ENCODE peak calls at places on chromosomes 3 and 15, in six cellular contexts. One of them, this sample, is unnamed.

GRCh38 chr15:80487884-80488283 is 83.7 kb downstream of the ARNT2 start:
- DNase-seq in K562: no peak
- DNase-seq in HepG2: no peak
- DNase-seq in GM12878: no peak
- DNase-seq in SK-N-SH: no peak
- DNase-seq in H1: no peak
- DNase-seq in this sample: no peak

GRCh38 chr3:134494539-134494938 is 8.7 kb downstream of the CEP63 start:
- DNase-seq in K562: no peak
- DNase-seq in HepG2: no peak
- DNase-seq in GM12878: no peak
- DNase-seq in SK-N-SH: no peak
- DNase-seq in H1: no peak
- DNase-seq in this sample: peak; percentile 46

GRCh38 chr3:140523600-140523999 is 154.3 kb upstream of the TRIM42 start:
- DNase-seq in K562: no peak
- DNase-seq in HepG2: no peak
- DNase-seq in GM12878: no peak
- DNase-seq in SK-N-SH: no peak
- DNase-seq in H1: no peak
- DNase-seq in this sample: no peak

GRCh38 chr3:165256554-165256953 is 60.4 kb upstream of the SLITRK3 start:
- DNase-seq in K562: no peak
- DNase-seq in HepG2: no peak
- DNase-seq in GM12878: no peak
- DNase-seq in SK-N-SH: no peak
- DNase-seq in H1: no peak
- DNase-seq in this sample: no peak

GRCh38 chr3:21697707-21698106 is 53.3 kb downstream of the ZNF385D start:
- DNase-seq in K562: no peak
- DNase-seq in HepG2: no peak
- DNase-seq in GM12878: no peak
- DNase-seq in SK-N-SH: no peak
- DNase-seq in H1: no peak
- DNase-seq in this sample: no peak

GRCh38 chr3:104952587-104952986 is 414.1 kb upstream of the ALCAM start:
- DNase-seq in K562: no peak
- DNase-seq in HepG2: no peak
- DNase-seq in GM12878: no peak
- DNase-seq in SK-N-SH: no peak
- DNase-seq in H1: no peak
- DNase-seq in this sample: no peak

GRCh38 chr3:45001738-45002137 is 24.4 kb upstream of the CLEC3B start:
- DNase-seq in K562: no peak
- DNase-seq in HepG2: no peak
- DNase-seq in GM12878: no peak
- DNase-seq in SK-N-SH: no peak
- DNase-seq in H1: no peak
- DNase-seq in this sample: no peak

GRCh38 chr3:183802989-183803388 is 22.4 kb downstream of the MAP6D1 start:
- DNase-seq in K562: no peak
- DNase-seq in HepG2: no peak
- DNase-seq in GM12878: no peak
- DNase-seq in SK-N-SH: no peak
- DNase-seq in H1: no peak
- DNase-seq in this sample: no peak

GRCh38 chr15:62782100-62782791 is 260.3 kb upstream of the TPM1 start:
- DNase-seq in K562: peak; percentile 55
- DNase-seq in HepG2: peak; percentile 78
- DNase-seq in GM12878: no peak
- DNase-seq in SK-N-SH: peak; percentile 83
- DNase-seq in H1: peak; percentile 56
- DNase-seq in this sample: peak; percentile 24

GRCh38 chr15:48143856-48144255 is 23.1 kb downstream of the SLC24A5 start:
- DNase-seq in K562: no peak
- DNase-seq in HepG2: no peak
- DNase-seq in GM12878: no peak
- DNase-seq in SK-N-SH: no peak
- DNase-seq in H1: no peak
- DNase-seq in this sample: no peak
- TF ChIP-seq GABPA in K562: no peak
- TF ChIP-seq GABPA in HepG2: no peak
- TF ChIP-seq GABPA in GM12878: no peak
- TF ChIP-seq GABPA in SK-N-SH: no peak
- TF ChIP-seq GABPA in H1: no peak
- TF ChIP-seq GABPA in this sample: no peak

GRCh38 chr3:9978664-9979349 is 7.8 kb downstream of the EMC3 start:
- DNase-seq in K562: peak; percentile 71
- DNase-seq in HepG2: no peak
- DNase-seq in GM12878: no peak
- DNase-seq in SK-N-SH: no peak
- DNase-seq in H1: no peak
- DNase-seq in this sample: no peak

GRCh38 chr3:9980251-9980650 is 6.4 kb downstream of the EMC3 start:
- DNase-seq in K562: no peak
- DNase-seq in HepG2: no peak
- DNase-seq in GM12878: no peak
- DNase-seq in SK-N-SH: no peak
- DNase-seq in H1: no peak
- DNase-seq in this sample: no peak

GRCh38 chr3:9976736-9977709 is 9.6 kb downstream of the EMC3 start:
- DNase-seq in K562: peak; percentile 87
- DNase-seq in HepG2: peak; percentile 86
- DNase-seq in GM12878: no peak
- DNase-seq in SK-N-SH: no peak
- DNase-seq in H1: no peak
- DNase-seq in this sample: peak; percentile 95
- TF ChIP-seq GABPA in K562: peak; percentile 57
- TF ChIP-seq GABPA in HepG2: no peak
- TF ChIP-seq GABPA in GM12878: no peak
- TF ChIP-seq GABPA in SK-N-SH: no peak
- TF ChIP-seq GABPA in H1: no peak
- TF ChIP-seq GABPA in this sample: no peak

GRCh38 chr3:132622148-132622547 is 25.1 kb downstream of the ACKR4 start:
- DNase-seq in K562: no peak
- DNase-seq in HepG2: no peak
- DNase-seq in GM12878: no peak
- DNase-seq in SK-N-SH: no peak
- DNase-seq in H1: no peak
- DNase-seq in this sample: no peak
- TF ChIP-seq GABPA in K562: no peak
- TF ChIP-seq GABPA in HepG2: no peak
- TF ChIP-seq GABPA in GM12878: no peak
- TF ChIP-seq GABPA in SK-N-SH: no peak
- TF ChIP-seq GABPA in H1: no peak
- TF ChIP-seq GABPA in this sample: no peak

GRCh38 chr3:58193682-58194407 is 16.9 kb downstream of the DNASE1L3 start:
- DNase-seq in K562: no peak
- DNase-seq in HepG2: no peak
- DNase-seq in GM12878: no peak
- DNase-seq in SK-N-SH: no peak
- DNase-seq in H1: no peak
- DNase-seq in this sample: no peak

GRCh38 chr3:58190882-58191281 is 19.9 kb downstream of the DNASE1L3 start:
- DNase-seq in K562: no peak
- DNase-seq in HepG2: peak; percentile 60
- DNase-seq in GM12878: no peak
- DNase-seq in SK-N-SH: no peak
- DNase-seq in H1: no peak
- DNase-seq in this sample: no peak

GRCh38 chr3:58191361-58191991 is 19.3 kb downstream of the DNASE1L3 start:
- DNase-seq in K562: no peak
- DNase-seq in HepG2: peak; percentile 80
- DNase-seq in GM12878: no peak
- DNase-seq in SK-N-SH: no peak
- DNase-seq in H1: no peak
- DNase-seq in this sample: no peak

GRCh38 chr3:58190291-58190690 is 20.5 kb downstream of the DNASE1L3 start:
- DNase-seq in K562: no peak
- DNase-seq in HepG2: no peak
- DNase-seq in GM12878: no peak
- DNase-seq in SK-N-SH: no peak
- DNase-seq in H1: no peak
- DNase-seq in this sample: no peak

GRCh38 chr3:58192076-58192475 is 18.7 kb downstream of the DNASE1L3 start:
- DNase-seq in K562: no peak
- DNase-seq in HepG2: no peak
- DNase-seq in GM12878: no peak
- DNase-seq in SK-N-SH: no peak
- DNase-seq in H1: no peak
- DNase-seq in this sample: no peak
- TF ChIP-seq GABPA in K562: no peak
- TF ChIP-seq GABPA in HepG2: no peak
- TF ChIP-seq GABPA in GM12878: no peak
- TF ChIP-seq GABPA in SK-N-SH: no peak
- TF ChIP-seq GABPA in H1: no peak
- TF ChIP-seq GABPA in this sample: no peak

DNA sequence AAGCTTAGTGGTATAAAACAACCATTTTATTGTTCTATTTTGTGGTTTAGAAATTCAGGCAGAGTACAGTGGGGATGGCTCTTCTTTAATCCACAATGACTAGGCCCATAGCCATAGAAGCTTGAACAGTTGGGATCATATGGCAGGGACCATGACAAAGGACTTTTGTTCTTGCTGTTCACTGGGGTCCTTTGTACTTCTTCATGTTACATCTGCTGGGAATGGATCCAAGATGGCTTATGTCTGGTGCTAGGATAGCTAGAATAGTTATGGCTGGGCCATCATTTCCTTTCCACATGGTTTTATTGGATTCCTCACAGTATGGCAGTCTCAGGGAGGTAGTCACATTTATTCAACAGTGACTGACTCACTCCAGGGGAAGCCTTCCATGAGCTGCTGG is 427.9 kb upstream of the AGTR1 start:
- DNase-seq in K562: no peak
- DNase-seq in HepG2: peak; percentile 5
- DNase-seq in GM12878: no peak
- DNase-seq in SK-N-SH: no peak
- DNase-seq in H1: no peak
- DNase-seq in this sample: no peak
- TF ChIP-seq GABPA in K562: no peak
- TF ChIP-seq GABPA in HepG2: no peak
- TF ChIP-seq GABPA in GM12878: no peak
- TF ChIP-seq GABPA in SK-N-SH: no peak
- TF ChIP-seq GABPA in H1: no peak
- TF ChIP-seq GABPA in this sample: no peak

GRCh38 chr15:77584201-77584600 is 48.5 kb downstream of the LINGO1 start:
- DNase-seq in K562: peak; percentile 55
- DNase-seq in HepG2: peak; percentile 38
- DNase-seq in GM12878: no peak
- DNase-seq in SK-N-SH: no peak
- DNase-seq in H1: no peak
- DNase-seq in this sample: no peak
- TF ChIP-seq GABPA in K562: no peak
- TF ChIP-seq GABPA in HepG2: no peak
- TF ChIP-seq GABPA in GM12878: no peak
- TF ChIP-seq GABPA in SK-N-SH: no peak
- TF ChIP-seq GABPA in H1: no peak
- TF ChIP-seq GABPA in this sample: no peak

DNA sequence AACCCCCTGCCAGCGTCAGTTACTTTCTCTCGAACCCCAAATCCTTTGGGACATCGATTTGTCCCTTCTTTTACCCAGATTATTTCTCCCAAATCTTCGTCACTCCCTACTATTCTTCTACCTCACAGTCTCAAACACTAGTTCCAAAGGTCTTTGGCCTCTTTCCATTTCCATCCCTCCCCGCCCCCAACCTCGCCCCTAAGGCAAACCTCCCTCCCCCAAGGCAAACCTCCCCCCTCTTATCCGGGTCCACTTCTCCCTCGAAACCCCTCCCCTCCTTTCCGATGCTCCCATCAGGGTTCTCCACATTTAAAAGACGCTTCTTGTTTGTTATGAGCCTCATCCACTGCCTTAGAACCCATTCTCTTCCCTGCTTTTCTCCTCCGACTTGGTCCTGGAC is 583 bp downstream of the EAF1 start:
- DNase-seq in K562: peak; percentile 51
- DNase-seq in HepG2: peak; percentile 35
- DNase-seq in GM12878: no peak
- DNase-seq in SK-N-SH: peak; percentile 48
- DNase-seq in H1: no peak
- DNase-seq in this sample: no peak
- TF ChIP-seq GABPA in K562: no peak
- TF ChIP-seq GABPA in HepG2: no peak
- TF ChIP-seq GABPA in GM12878: no peak
- TF ChIP-seq GABPA in SK-N-SH: no peak
- TF ChIP-seq GABPA in H1: no peak
- TF ChIP-seq GABPA in this sample: no peak

GRCh38 chr3:18422972-18423371 is 2.2 kb downstream of the SATB1 start:
- DNase-seq in K562: no peak
- DNase-seq in HepG2: no peak
- DNase-seq in GM12878: no peak
- DNase-seq in SK-N-SH: no peak
- DNase-seq in H1: no peak
- DNase-seq in this sample: no peak

GRCh38 chr3:18424213-18424861 is 802 bp downstream of the SATB1 start:
- DNase-seq in K562: no peak
- DNase-seq in HepG2: no peak
- DNase-seq in GM12878: no peak
- DNase-seq in SK-N-SH: peak; percentile 37
- DNase-seq in H1: peak; percentile 51
- DNase-seq in this sample: no peak

GRCh38 chr3:18425641-18426403 is 683 bp upstream of the SATB1 start:
- DNase-seq in K562: no peak
- DNase-seq in HepG2: no peak
- DNase-seq in GM12878: no peak
- DNase-seq in SK-N-SH: peak; percentile 84
- DNase-seq in H1: peak; percentile 78
- DNase-seq in this sample: no peak

GRCh38 chr3:18424862-18425640 is at the start of gene SATB1:
- DNase-seq in K562: peak; percentile 32
- DNase-seq in HepG2: no peak
- DNase-seq in GM12878: no peak
- DNase-seq in SK-N-SH: peak; percentile 85
- DNase-seq in H1: peak; percentile 87
- DNase-seq in this sample: peak; percentile 36

DNA sequence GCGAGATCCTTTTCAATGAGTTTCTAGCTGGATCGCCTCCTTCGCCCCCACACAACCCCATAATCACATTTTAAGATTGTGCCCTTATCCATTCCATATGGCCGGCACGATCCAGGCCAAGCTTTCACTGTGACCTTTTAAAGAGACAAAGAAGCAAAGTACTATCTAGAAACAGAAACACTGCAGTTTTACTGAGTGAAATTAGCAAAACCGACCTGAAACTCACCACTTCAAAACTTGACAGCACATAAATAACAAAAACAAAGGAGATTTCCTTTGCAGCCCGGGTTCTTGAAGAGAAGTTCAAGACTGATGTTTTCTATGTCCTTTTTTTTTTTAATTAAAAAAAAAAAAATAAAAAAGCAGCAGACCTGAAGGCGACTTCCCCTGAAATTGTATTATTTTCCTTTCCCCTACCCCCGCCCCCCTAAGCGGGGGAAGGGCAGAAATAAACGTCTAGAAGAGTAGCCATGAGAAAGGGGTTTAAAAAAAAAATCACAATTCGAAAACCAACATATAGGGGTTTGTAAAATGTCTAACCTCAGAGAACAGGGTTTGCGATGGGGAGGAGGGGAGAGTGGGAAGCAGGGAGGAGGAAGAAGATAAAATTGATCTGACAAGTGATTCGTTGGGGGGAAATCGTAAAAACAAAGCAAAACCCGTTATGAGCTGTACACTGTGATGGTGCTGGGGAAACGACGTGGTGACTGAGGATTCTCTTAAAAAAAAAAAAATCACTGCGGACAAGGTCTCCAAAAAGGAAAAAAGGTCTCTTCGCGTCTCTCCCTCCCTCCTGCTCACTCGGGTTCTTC is 1.5 kb downstream of the SATB1 start:
- DNase-seq in K562: peak; percentile 19
- DNase-seq in HepG2: no peak
- DNase-seq in GM12878: peak; percentile 37
- DNase-seq in SK-N-SH: peak; percentile 43
- DNase-seq in H1: peak; percentile 69
- DNase-seq in this sample: peak; percentile 45
- TF ChIP-seq GABPA in K562: no peak
- TF ChIP-seq GABPA in HepG2: no peak
- TF ChIP-seq GABPA in GM12878: no peak
- TF ChIP-seq GABPA in SK-N-SH: no peak
- TF ChIP-seq GABPA in H1: no peak
- TF ChIP-seq GABPA in this sample: no peak

This sample was measured in HL-60.